ENCODE peak calls at places on chromosomes 11 and 22, in five cellular contexts. V is BE2C, P is PC-9, U is left ventricle myocardium inferior, Z is esophagus squamous epithelium. F is an unnamed sample.

GRCh38 chr11:81874627-81875026 is 859.0 kb downstream of the FAM181B start:
- DNase-seq in V (no peak), P (no peak), U (no peak), Z (no peak), F (no peak)

GRCh38 chr11:116580828-116581227 is 192.0 kb downstream of the BUD13 start:
- DNase-seq in V (no peak), P (no peak), U (no peak), Z (no peak), F (no peak)

GRCh38 chr11:59822989-59823566 is 12.5 kb upstream of the MRPL16 start:
- DNase-seq in V (peak), P (peak), U (no peak), Z (no peak), F (peak)

GRCh38 chr22:36347094-36347493 is 40.7 kb downstream of the MYH9 start:
- DNase-seq in V (no peak), P (no peak), U (no peak), Z (no peak), F (no peak)

GRCh38 chr11:84890706-84891105 is 736.4 kb downstream of the DLG2 start:
- DNase-seq in V (no peak), P (no peak), U (no peak), Z (no peak), F (no peak)

GRCh38 chr11:1459739-1460395 is 26.7 kb downstream of the MOB2 start:
- DNase-seq in V (no peak), P (no peak), U (no peak), Z (no peak), F (no peak)

GRCh38 chr22:17695986-17696385 is 57.4 kb downstream of the BCL2L13 start:
- DNase-seq in V (no peak), P (no peak), U (no peak), Z (no peak), F (no peak)

GRCh38 chr11:10892250-10892649 is 34.4 kb upstream of the ZBED5 start:
- DNase-seq in V (no peak), P (no peak), U (no peak), Z (no peak), F (no peak)

GRCh38 chr11:42766191-42766590 is 545.6 kb upstream of the API5 start:
- DNase-seq in V (no peak), P (no peak), U (no peak), Z (no peak), F (no peak)

DNA sequence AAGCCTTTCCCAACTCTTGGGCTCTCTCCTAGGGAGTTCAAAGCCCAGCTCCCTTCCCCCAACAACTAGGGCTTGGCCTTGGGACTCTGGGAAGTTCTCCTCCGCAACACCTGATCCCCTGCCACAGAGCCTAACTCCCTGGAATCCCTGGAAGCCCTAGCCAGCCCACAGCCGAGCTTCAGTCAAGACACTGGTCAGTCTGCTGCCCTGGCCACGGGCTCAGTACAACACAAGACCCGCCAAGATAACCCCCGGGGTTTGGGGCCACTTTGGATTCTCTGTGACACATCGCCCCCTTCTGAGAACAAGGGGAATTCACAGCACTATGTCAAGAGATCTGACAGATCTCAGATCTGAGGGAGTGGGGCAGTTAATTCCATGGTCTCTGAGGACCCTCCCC is 58.3 kb downstream of the SLC22A12 start:
- DNase-seq in V (peak), P (no peak), U (no peak), Z (no peak), F (peak)
- TF ChIP-seq CTCF in V (peak), P (peak), U (peak), Z (no peak), F (peak)

GRCh38 chr22:20020533-20021195 is at the start of gene TANGO2:
- DNase-seq in V (peak), P (peak), U (peak), Z (no peak), F (peak)

GRCh38 chr22:20023214-20023613 is 2.3 kb downstream of the TANGO2 start:
- DNase-seq in V (no peak), P (no peak), U (no peak), Z (no peak), F (no peak)

GRCh38 chr22:20024225-20025087 is 3.5 kb downstream of the TANGO2 start:
- DNase-seq in V (peak), P (no peak), U (peak), Z (no peak), F (no peak)

GRCh38 chr22:20021196-20022181 is 579 bp downstream of the TANGO2 start:
- DNase-seq in V (peak), P (peak), U (peak), Z (no peak), F (peak)

DNA sequence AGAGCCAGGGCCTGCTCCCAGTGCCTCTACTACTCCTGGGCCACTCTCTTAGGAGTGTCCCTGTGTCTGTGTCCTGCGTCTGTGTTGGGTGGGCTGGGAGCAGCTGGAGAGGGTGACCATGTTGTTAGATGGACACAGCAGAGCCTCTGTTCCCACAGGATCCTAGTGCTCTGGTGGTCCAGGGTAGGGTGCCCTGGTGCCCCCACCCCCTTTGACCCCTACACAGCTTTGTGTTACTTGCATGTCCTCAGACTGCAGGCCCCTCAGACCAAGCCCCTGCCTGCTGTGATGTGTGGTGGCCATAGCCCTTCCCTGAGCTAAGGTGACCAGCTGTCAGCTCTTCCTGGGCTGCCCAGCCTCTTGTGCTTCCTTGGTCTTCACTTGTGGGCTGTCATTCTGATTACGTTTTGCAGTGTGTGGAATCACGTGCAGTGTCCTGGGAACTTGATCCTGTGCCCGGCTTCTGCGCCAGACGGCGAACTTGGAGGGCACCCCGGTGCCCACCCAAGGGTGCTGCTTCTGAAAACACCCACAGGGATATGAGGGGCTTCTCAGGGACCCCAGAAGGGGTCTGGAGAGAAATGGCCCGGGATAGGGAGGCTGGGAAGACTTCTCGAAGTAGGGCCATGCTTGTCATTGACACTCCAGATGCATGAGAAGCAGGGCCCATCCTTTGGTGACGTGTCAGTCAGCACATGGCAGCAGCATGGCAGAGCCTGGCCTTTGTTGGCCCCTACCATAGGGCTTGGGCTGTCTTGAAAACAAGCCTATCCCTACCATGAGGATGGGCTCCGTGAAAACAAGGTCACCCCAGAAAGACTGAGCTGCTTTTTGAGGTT is 1.5 kb downstream of the TANGO2 start:
- DNase-seq in V (no peak), P (no peak), U (no peak), Z (no peak), F (no peak)
- H3K4me3 ChIP-seq in V (no peak), P (peak), U (peak), Z (no peak), F (peak)

GRCh38 chr11:22778642-22779041 is 51.0 kb downstream of the SVIP start:
- DNase-seq in V (no peak), P (no peak), U (no peak), Z (no peak), F (no peak)
- TF ChIP-seq CTCF in V (no peak), P (no peak), U (no peak), Z (no peak), F (no peak)

DNA sequence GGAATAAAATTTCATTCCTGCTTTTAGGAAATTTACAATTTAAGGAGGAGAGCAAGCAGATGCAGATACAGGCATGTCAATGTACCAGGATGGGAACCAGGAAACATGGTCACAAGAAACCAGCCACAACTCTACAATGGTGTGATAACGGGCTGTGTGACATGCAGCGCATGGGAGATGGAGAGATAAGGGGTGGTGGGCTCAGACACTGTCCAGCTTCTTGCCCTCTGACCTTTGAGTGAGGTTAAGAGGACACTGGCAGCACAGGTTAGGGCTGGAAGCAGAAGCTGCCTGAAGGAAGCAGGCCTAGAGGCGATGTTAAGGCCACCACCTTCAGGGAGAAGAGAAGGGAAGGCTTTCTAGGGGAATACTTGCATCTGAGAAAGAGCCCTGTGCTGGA is 2.3 kb upstream of the SORL1-AS1 start:
- DNase-seq in V (no peak), P (no peak), U (no peak), Z (no peak), F (no peak)
- H3K4me3 ChIP-seq in V (no peak), P (no peak), U (no peak), Z (no peak), F (no peak)

DNA sequence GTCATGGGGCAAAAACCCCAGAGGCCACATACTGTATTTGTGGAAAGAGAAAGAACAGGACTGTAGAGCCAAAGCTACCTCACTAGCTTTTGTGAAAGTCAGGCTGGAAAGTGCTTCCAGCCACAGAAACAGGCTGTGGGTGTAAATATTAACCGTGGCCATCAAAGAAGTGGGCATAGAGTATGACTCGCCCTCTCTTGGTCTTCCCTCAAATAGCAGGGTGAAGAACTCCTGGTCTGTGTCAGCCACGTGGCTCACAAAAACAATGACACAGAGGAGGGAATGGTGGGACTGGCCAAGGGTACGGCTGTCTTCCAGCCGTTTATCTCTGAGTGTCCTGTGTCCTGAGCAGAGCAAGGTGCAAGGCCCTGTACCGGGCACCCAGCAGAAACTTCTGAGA is 37.6 kb upstream of the UBASH3B start:
- DNase-seq in V (no peak), P (peak), U (no peak), Z (no peak), F (no peak)
- TF ChIP-seq CTCF in V (no peak), P (no peak), U (no peak), Z (no peak), F (no peak)

F was measured in fibroblast of the aortic adventitia.